ENCODE peak calls at places on chromosome 6, in four cellular contexts. W is IMR-90, Y is upper lobe of right lung, G is keratinocyte. F is an unnamed sample. For H3K36me3, the result is how much of the 10 kb centered on the place peaks cover.

GRCh38 chr6:89954721-89955148 is 60.5 kb downstream of the GJA10 start:
- DNase-seq in Y (no peak), W (peak), G (no peak), F (no peak)

GRCh38 chr6:125906158-125906998 is 50.2 kb upstream of the HINT3 start:
- DNase-seq in G (no peak), Y (peak), W (peak), F (no peak)

GRCh38 chr6:109381007-109381746 is 1.1 kb downstream of the CD164 start:
- DNase-seq in Y (no peak), G (no peak), W (peak), F (no peak)

GRCh38 chr6:15264902-15265761 is 19.3 kb downstream of the JARID2 start:
- DNase-seq in Y (no peak), W (peak), G (no peak), F (no peak)

GRCh38 chr6:154370545-154370944 is 13.9 kb upstream of the IPCEF1 start:
- DNase-seq in G (no peak), Y (no peak), W (peak), F (no peak)

GRCh38 chr6:167047554-167047953 is 48.4 kb downstream of the CEP43 start:
- DNase-seq in W (no peak), Y (no peak), G (no peak), F (no peak)

GRCh38 chr6:139262519-139263300 is 29.1 kb downstream of the TXLNB start:
- DNase-seq in Y (no peak), W (peak), G (peak), F (peak)

GRCh38 chr6:28218312-28219248 is 6.5 kb upstream of the ZSCAN9 start:
- DNase-seq in G (no peak), Y (peak), W (peak), F (no peak)

GRCh38 chr6:113039013-113039412 is 691.9 kb downstream of the RFPL4B start:
- DNase-seq in G (no peak), Y (no peak), W (no peak), F (no peak)

GRCh38 chr6:165884813-165885765 is 222.0 kb upstream of the PDE10A start:
- DNase-seq in Y (peak), G (no peak), W (peak), F (peak)

GRCh38 chr6:152112503-152113261 is 305.2 kb downstream of the ESR1 start:
- DNase-seq in G (no peak), W (no peak), Y (peak), F (no peak)

GRCh38 chr6:143773503-143773902 is 69.6 kb upstream of the LTV1 start:
- DNase-seq in G (no peak), W (no peak), Y (no peak), F (no peak)

GRCh38 chr6:56370127-56370540 is 122.8 kb upstream of the COL21A1 start:
- DNase-seq in W (no peak), Y (no peak), G (peak), F (no peak)

GRCh38 chr6:140980265-140980887 is 1152.3 kb upstream of the GJE1 start:
- DNase-seq in Y (no peak), G (no peak), W (peak), F (no peak)

DNA sequence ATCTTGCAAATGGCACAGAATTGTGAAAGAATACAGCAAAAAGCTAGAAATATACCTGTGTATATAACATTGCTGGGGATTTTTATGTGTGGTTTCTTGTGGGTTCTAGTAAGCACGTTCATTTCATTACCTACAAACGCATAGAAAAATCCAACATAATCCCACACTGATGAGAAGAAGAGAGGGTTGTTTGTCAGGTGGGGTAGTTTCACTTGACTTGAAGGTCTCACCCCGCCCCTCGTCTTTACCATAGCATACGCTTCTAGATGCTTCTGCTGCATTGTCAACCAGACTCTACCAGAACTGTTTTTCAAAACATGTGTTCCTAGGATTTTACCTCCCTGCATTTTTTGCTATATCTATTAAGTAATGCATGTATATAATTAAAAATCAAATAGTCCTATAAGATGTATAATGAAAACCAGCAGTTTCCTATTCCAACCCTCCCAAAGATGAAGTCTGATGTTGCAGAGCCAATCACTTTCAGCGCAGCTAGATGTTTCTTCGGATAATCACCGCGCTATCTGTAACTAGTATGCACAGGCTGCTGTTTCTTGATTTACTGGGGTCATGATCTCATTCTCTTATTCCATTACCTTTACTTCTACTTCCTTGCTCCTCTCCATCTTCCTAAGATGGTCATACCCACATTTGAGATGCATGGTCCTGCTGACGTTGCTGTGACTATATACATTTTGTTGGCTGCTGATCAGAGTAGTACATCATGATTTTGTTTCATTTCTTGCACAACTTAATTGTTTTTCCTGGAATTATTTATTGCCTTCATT is 283.9 kb upstream of the TAB2 start:
- DNase-seq in G (no peak), W (no peak), Y (no peak), F (no peak)
- H3K4me3 ChIP-seq in G (no peak), W (no peak), Y (no peak), F (no peak)

GRCh38 chr6:122431780-122432179 is 32.3 kb downstream of the HSF2 start:
- DNase-seq in W (no peak), G (no peak), Y (no peak), F (no peak)

GRCh38 chr6:122428781-122429180 is 29.3 kb downstream of the HSF2 start:
- DNase-seq in Y (no peak), G (no peak), W (no peak), F (no peak)

GRCh38 chr6:122429328-122429727 is 29.9 kb downstream of the HSF2 start:
- DNase-seq in W (no peak), Y (no peak), G (no peak), F (no peak)

DNA sequence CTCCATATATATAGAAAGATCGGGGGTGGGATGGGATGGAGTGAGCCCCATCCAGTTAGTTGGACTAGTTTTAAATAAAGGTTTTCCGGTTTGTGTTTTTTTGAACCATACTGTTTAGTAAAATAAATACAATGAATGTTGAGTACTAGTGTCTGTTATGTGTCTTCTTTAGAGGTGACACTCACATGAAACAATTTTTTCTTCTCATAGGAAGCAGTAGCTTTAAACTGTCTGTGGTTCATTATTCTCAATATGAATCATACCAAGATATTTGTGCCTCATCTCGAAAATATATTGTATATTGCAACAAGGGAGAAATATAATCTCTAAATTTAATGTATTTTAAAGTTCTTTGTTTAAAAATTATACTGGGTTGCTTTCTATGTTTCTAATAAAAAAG is 33.4 kb downstream of the HSF2 start:
- DNase-seq in G (no peak), Y (no peak), W (peak), F (no peak)
- H3K36me3 ChIP-seq in G (under half), Y (under half), W (under half), F (under half)

GRCh38 chr6:161245363-161245762 is 28.5 kb downstream of the AGPAT4 start:
- DNase-seq in G (no peak), Y (no peak), W (no peak), F (no peak)

GRCh38 chr6:161244725-161245124 is 29.1 kb downstream of the AGPAT4 start:
- DNase-seq in W (no peak), Y (no peak), G (no peak), F (no peak)

GRCh38 chr6:161242779-161243693 is 30.8 kb downstream of the AGPAT4 start:
- DNase-seq in G (no peak), W (peak), Y (peak), F (no peak)

GRCh38 chr6:161238076-161238869 is 35.6 kb downstream of the AGPAT4 start:
- DNase-seq in Y (no peak), G (no peak), W (peak), F (no peak)

GRCh38 chr6:161242113-161242512 is 31.7 kb downstream of the AGPAT4 start:
- DNase-seq in W (no peak), Y (no peak), G (no peak), F (no peak)
- H3K4me3 ChIP-seq in W (no peak), Y (no peak), G (no peak), F (no peak)

GRCh38 chr6:132465530-132466485 is 47.1 kb downstream of the STX7 start:
- DNase-seq in W (no peak), Y (no peak), G (no peak), F (no peak)
- H3K36me3 ChIP-seq in W (under half), Y (half or more), G (under half), F (under half)

DNA sequence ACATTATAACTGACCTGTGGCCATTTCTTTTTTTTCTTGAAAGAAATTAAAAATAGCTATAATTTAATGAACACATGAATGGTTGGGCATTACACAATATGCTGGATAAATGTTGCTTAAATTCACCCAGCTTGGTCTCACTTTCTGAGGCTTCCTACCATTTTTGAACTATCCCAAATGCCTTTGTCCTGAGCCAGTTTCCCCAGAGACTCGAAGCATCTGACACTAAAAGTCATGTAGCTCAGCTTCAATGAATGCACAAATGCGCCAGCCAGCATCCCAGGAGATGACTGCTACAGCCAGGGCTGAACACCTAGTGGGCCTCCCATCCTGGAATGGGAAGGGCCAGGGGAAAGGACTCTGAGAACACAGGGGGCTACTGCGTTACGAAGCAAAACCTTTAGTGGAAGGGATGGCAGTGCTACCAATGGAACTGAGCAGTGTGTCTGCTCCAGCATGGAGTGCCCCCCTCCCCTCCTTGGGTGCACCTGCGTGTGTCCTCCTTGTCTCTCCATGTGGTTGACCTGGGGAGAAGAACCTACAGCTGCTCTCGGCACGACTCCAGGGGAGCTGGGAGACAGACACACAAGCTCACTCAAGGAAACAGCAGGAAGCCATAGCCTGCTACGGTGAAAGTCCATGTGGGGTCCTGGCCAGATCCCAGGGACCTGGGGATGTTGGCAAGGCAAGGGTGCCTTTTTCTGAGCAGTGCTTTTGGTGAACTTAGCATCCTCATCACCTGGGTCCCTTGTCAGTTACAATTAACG is 60.9 kb downstream of the IRF4 start:
- DNase-seq in W (no peak), Y (no peak), G (no peak), F (no peak)
- H3K4me3 ChIP-seq in W (no peak), Y (no peak), G (no peak), F (no peak)

GRCh38 chr6:99425647-99426453 is 742 bp upstream of the PNISR start:
- DNase-seq in Y (peak), W (peak), G (peak), F (peak)

GRCh38 chr6:99426454-99426762 is 1.3 kb upstream of the PNISR start:
- DNase-seq in W (no peak), Y (no peak), G (no peak), F (no peak)

GRCh38 chr6:99424022-99424421 is 1.1 kb downstream of the PNISR start:
- DNase-seq in Y (no peak), W (no peak), G (no peak), F (no peak)

GRCh38 chr6:99424761-99425646 is at the start of gene PNISR:
- DNase-seq in W (peak), Y (peak), G (peak), F (peak)

GRCh38 chr6:99422912-99423311 is 2.2 kb downstream of the PNISR start:
- DNase-seq in Y (no peak), G (no peak), W (no peak), F (no peak)
- H3K36me3 ChIP-seq in Y (under half), G (under half), W (under half), F (under half)

GRCh38 chr6:9128970-9129369 is 693.6 kb upstream of the SLC35B3 start:
- DNase-seq in W (no peak), Y (no peak), G (no peak), F (no peak)
- H3K4me3 ChIP-seq in W (no peak), Y (no peak), G (no peak), F (no peak)

DNA sequence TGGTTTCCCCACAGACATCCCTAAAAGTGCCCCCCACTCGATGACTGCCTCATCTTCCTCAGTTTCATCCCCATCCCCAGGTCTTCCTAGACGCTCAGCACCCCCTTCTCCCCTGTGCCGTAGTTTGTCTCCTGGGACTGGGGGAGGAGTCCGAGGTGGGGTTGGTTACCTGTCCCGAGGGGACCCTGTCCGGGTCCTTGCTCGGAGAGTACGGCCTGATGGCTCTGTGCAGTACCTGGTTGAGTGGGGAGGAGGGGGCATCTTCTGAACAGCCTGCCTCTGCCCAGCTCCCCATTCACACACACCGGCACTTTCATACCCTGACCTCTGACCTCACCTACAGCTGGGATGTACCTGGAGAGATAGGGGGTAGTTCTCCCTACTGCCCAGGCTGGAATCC is 2.1 kb downstream of the CUTA start:
- DNase-seq in G (no peak), W (no peak), Y (no peak), F (no peak)
- H3K36me3 ChIP-seq in G (under half), W (under half), Y (under half), F (under half)

GRCh38 chr6:3355011-3355357 is 96.2 kb downstream of the PSMG4 start:
- DNase-seq in W (no peak), G (no peak), Y (no peak), F (no peak)
- H3K4me3 ChIP-seq in W (no peak), G (no peak), Y (no peak), F (no peak)

GRCh38 chr6:163132050-163132750 is 282.3 kb upstream of the QKI start:
- DNase-seq in Y (no peak), W (no peak), G (no peak), F (no peak)
- H3K36me3 ChIP-seq in Y (under half), W (under half), G (under half), F (under half)

F was measured in kidney epithelial cell.